ENCODE peak calls at places on chromosomes 12 and 14, in ten cellular contexts. J is HCT116, Y is H1, T is A549, X is WTC11, H is GM12878, N is SK-N-SH, Q is HepG2, W is endothelial cell of umbilical vein, C is K562. I is an unnamed sample.

GRCh38 chr14:36493761-36494160 is 26.3 kb downstream of the NKX2-1 start:
- DNase-seq in X (no peak), H (no peak), C (no peak), J (no peak), T (no peak), W (no peak), Y (no peak), N (no peak), Q (no peak), I (no peak)

GRCh38 chr12:117038023-117038680 is 61.1 kb downstream of the TESC start:
- DNase-seq in C (no peak), W (no peak), N (no peak), Q (no peak), J (no peak), T (no peak), H (no peak), X (no peak), Y (no peak), I (no peak)

GRCh38 chr12:9761407-9761736 is 671 bp upstream of the CD69 start:
- DNase-seq in C (no peak), T (no peak), N (no peak), X (no peak), Y (no peak), Q (no peak), J (no peak), W (no peak), H (no peak), I (no peak)

GRCh38 chr12:54750-55535 is 11.6 kb upstream of the IQSEC3 start:
- DNase-seq in J (no peak), Q (no peak), W (no peak), H (no peak), X (peak; percentile 17), C (peak; percentile 23), N (no peak), T (no peak), Y (no peak), I (peak; percentile 18)

GRCh38 chr12:101793401-101793800 is 37.4 kb downstream of the GNPTAB start:
- DNase-seq in W (peak; percentile 20), Y (no peak), T (no peak), X (no peak), H (peak; percentile 9), C (no peak), Q (no peak), N (no peak), J (no peak), I (no peak)

GRCh38 chr12:14846878-14847580 is 3.7 kb upstream of the ART4 start:
- DNase-seq in N (no peak), C (no peak), X (no peak), H (no peak), Y (no peak), Q (peak; percentile 23), J (no peak), W (peak; percentile 86), T (no peak), I (no peak)

GRCh38 chr14:37045340-37046061 is 126.9 kb downstream of the SLC25A21 start:
- DNase-seq in N (no peak), Q (no peak), T (no peak), J (no peak), W (peak; percentile 61), C (no peak), H (no peak), Y (no peak), X (no peak), I (no peak)

GRCh38 chr14:48954446-48954845 is 631.7 kb downstream of the RPS29 start:
- DNase-seq in Y (no peak), C (no peak), J (no peak), X (no peak), Q (no peak), W (no peak), N (no peak), H (no peak), T (no peak), I (no peak)

GRCh38 chr12:28998662-28999120 is 150.4 kb upstream of the FAR2 start:
- DNase-seq in X (no peak), C (no peak), J (no peak), H (no peak), N (peak; percentile 23), Q (peak; percentile 3), W (peak; percentile 56), Y (no peak), T (peak; percentile 10), I (peak; percentile 56)

GRCh38 chr12:2284857-2285256 is 232.1 kb downstream of the CACNA1C start:
- DNase-seq in Q (peak; percentile 29), J (peak; percentile 37), T (peak; percentile 47), W (peak; percentile 31), N (peak; percentile 86), X (peak; percentile 89), C (peak; percentile 20), H (no peak), Y (peak; percentile 64), I (peak; percentile 88)

GRCh38 chr12:12327802-12328201 is 22.2 kb downstream of the MANSC1 start:
- DNase-seq in H (peak; percentile 25), Q (peak; percentile 65), Y (no peak), W (peak; percentile 71), N (peak; percentile 64), T (peak; percentile 55), X (no peak), C (peak; percentile 39), J (peak; percentile 62), I (peak; percentile 72)

GRCh38 chr12:47079365-47079893 is at the start of gene PCED1B:
- DNase-seq in N (peak; percentile 33), H (no peak), Q (peak; percentile 8), C (peak; percentile 41), J (no peak), Y (no peak), X (peak; percentile 70), T (no peak), W (peak; percentile 67), I (peak; percentile 83)

GRCh38 chr14:32104308-32104707 is 27.2 kb downstream of the ARHGAP5 start:
- DNase-seq in X (no peak), T (no peak), Q (no peak), W (no peak), N (no peak), J (no peak), Y (no peak), C (no peak), H (no peak), I (no peak)

GRCh38 chr12:89740943-89741342 is 32.3 kb upstream of the ATP2B1 start:
- DNase-seq in C (no peak), Q (no peak), J (no peak), W (no peak), Y (no peak), X (no peak), T (no peak), N (no peak), H (no peak), I (no peak)

GRCh38 chr12:117402363-117402762 is 40.9 kb upstream of the NOS1 start:
- DNase-seq in W (no peak), N (no peak), T (no peak), H (no peak), X (peak; percentile 53), C (no peak), Q (peak; percentile 3), Y (no peak), J (no peak), I (peak; percentile 21)

GRCh38 chr12:59650594-59651229 is 54.9 kb downstream of the SLC16A7 start:
- DNase-seq in H (no peak), T (no peak), W (no peak), Q (no peak), C (no peak), N (no peak), J (no peak), Y (no peak), X (no peak), I (no peak)

GRCh38 chr12:18430425-18431048 is 169.2 kb downstream of the PIK3C2G start:
- DNase-seq in J (peak; percentile 38), T (peak; percentile 20), W (peak; percentile 62), H (no peak), Y (no peak), Q (peak; percentile 24), X (peak; percentile 60), C (peak; percentile 23), N (peak; percentile 30), I (peak; percentile 68)

GRCh38 chr14:96592591-96593388 is 90.6 kb downstream of the PAPOLA start:
- DNase-seq in W (peak; percentile 34), Y (peak; percentile 21), J (no peak), H (no peak), T (peak; percentile 89), Q (peak; percentile 10), N (peak; percentile 96), C (peak; percentile 92), X (peak; percentile 80), I (no peak)

GRCh38 chr14:70315942-70316341 is 43.5 kb downstream of the COX16 start:
- DNase-seq in T (no peak), C (no peak), W (no peak), H (no peak), Q (no peak), Y (no peak), X (no peak), N (no peak), J (no peak), I (no peak)

GRCh38 chr12:63752283-63752682 is 27.4 kb upstream of the RXYLT1 start:
- DNase-seq in X (no peak), J (no peak), N (no peak), Q (no peak), Y (no peak), W (no peak), H (no peak), T (no peak), C (no peak), I (peak; percentile 16)
- TF ChIP-seq MAX in X (no peak), J (no peak), N (no peak), Q (no peak), Y (no peak), W (no peak), H (no peak), T (no peak), C (no peak), I (no peak)

GRCh38 chr12:49892084-49892731 is 11.5 kb downstream of the FAIM2 start:
- DNase-seq in Y (no peak), W (no peak), Q (no peak), C (peak; percentile 50), H (no peak), T (no peak), J (no peak), N (peak; percentile 79), X (no peak), I (no peak)
- TF ChIP-seq MAX in Y (no peak), W (no peak), Q (no peak), C (no peak), H (no peak), T (no peak), J (no peak), N (no peak), X (no peak), I (no peak)

GRCh38 chr12:95351745-95352144 is 122.2 kb upstream of the METAP2 start:
- DNase-seq in J (no peak), H (no peak), T (no peak), N (no peak), Y (no peak), W (no peak), Q (peak; percentile 31), C (no peak), X (no peak), I (no peak)
- TF ChIP-seq MAX in J (no peak), H (no peak), T (no peak), N (no peak), Y (peak; percentile 16), W (no peak), Q (no peak), C (no peak), X (no peak), I (no peak)

DNA sequence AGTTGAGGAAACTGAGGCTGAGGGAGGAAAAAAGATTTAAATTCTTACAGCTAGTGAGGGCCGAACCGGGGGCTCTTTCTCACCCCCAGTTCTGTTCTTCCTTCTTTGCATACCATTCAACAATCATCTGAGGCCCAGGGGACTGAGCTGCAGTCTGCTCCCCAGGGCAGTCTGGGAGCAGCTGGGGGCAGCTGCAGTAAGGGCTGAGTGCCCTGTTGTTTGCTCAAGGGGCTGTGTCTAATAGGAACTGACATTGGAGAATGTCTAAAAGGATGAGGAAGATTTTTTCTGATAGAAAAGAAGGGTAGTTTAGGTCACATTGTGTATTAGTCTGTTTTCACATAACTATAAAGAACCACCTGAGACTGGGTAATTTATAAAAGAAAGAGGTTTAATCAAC is 42.2 kb downstream of the SLC17A8 start:
- DNase-seq in N (no peak), Q (no peak), C (no peak), X (no peak), Y (no peak), T (no peak), J (no peak), W (no peak), H (no peak), I (no peak)
- TF ChIP-seq MAX in N (no peak), Q (no peak), C (no peak), X (no peak), Y (no peak), T (no peak), J (no peak), W (no peak), H (no peak), I (no peak)